ENCODE peak calls at places on chromosomes 1 and 21, in six cellular contexts. S is COR-L47; V is activated CD4-positive, alpha-beta T cell treated with anti-CD3 and anti-CD28 coated beads for 24 hours; G is tibial nerve; U is pancreas; N is NCI-H1092 treated with DMSO at 0.1 percent for 48 hours. D is an unnamed sample.

GRCh38 chr1:169091480-169091941 is 15.0 kb upstream of the ATP1B1 start:
- DNase-seq in U (no peak), S (no peak), G (no peak), N (no peak), V (no peak), D (no peak)

GRCh38 chr1:231177971-231178370 is 16.1 kb downstream of the TRIM67 start:
- DNase-seq in V (no peak), S (no peak), N (no peak), G (no peak), U (no peak), D (no peak)

GRCh38 chr1:19967808-19968207 is 11.6 kb downstream of the PLA2G2A start:
- DNase-seq in N (no peak), U (no peak), V (no peak), S (no peak), G (no peak), D (peak)

GRCh38 chr1:46363121-46363520 is 22.5 kb downstream of the NSUN4 start:
- DNase-seq in G (no peak), S (no peak), U (no peak), N (no peak), V (no peak), D (no peak)

GRCh38 chr1:39268906-39269305 is 64.4 kb downstream of the MACF1 start:
- DNase-seq in U (no peak), V (no peak), G (no peak), N (peak), S (peak), D (peak)

GRCh38 chr1:8006037-8006963 is 19.8 kb downstream of the ERRFI1 start:
- DNase-seq in G (no peak), V (no peak), N (peak), U (no peak), S (peak), D (peak)

GRCh38 chr1:94709891-94710581 is 110.1 kb upstream of the SLC44A3 start:
- DNase-seq in G (no peak), N (no peak), U (no peak), V (no peak), S (no peak), D (no peak)

GRCh38 chr1:181086926-181087325 is 1.6 kb upstream of the IER5 start:
- DNase-seq in N (no peak), G (no peak), V (no peak), U (no peak), S (no peak), D (no peak)

GRCh38 chr1:67748147-67748546 is 63.1 kb downstream of the GADD45A start:
- DNase-seq in U (no peak), N (no peak), S (no peak), G (no peak), V (no peak), D (no peak)

GRCh38 chr1:85365851-85366250 is 89.4 kb upstream of the BCL10 start:
- DNase-seq in V (no peak), S (no peak), N (no peak), U (no peak), G (no peak), D (no peak)

GRCh38 chr21:27425574-27425973 is 458.7 kb upstream of the ADAMTS5 start:
- DNase-seq in S (no peak), V (no peak), G (no peak), U (no peak), N (no peak), D (no peak)

GRCh38 chr1:152225678-152226077 is 1.7 kb upstream of the HRNR start:
- DNase-seq in S (no peak), N (no peak), U (no peak), G (no peak), V (no peak), D (peak)

GRCh38 chr1:218760601-218761570 is 412.8 kb upstream of the LYPLAL1 start:
- DNase-seq in G (no peak), V (no peak), U (no peak), N (no peak), S (no peak), D (no peak)

GRCh38 chr1:57102957-57103356 is 137.1 kb upstream of the C8B start:
- DNase-seq in U (no peak), N (no peak), V (no peak), G (no peak), S (no peak), D (no peak)

GRCh38 chr1:226646026-226646869 is 92.8 kb downstream of the ITPKB start:
- DNase-seq in V (no peak), G (no peak), U (peak), S (no peak), N (no peak), D (no peak)

GRCh38 chr1:97094257-97094972 is 372.8 kb downstream of the PTBP2 start:
- DNase-seq in G (no peak), N (no peak), V (no peak), S (no peak), U (no peak), D (no peak)

GRCh38 chr1:5936126-5936525 is 56.1 kb downstream of the NPHP4 start:
- DNase-seq in V (no peak), S (no peak), U (no peak), G (no peak), N (no peak), D (no peak)

GRCh38 chr1:153959454-153959853 is 1.0 kb upstream of the CRTC2 start:
- DNase-seq in V (no peak), N (no peak), S (no peak), U (no peak), G (no peak), D (no peak)

GRCh38 chr1:43711049-43711448 is 3.7 kb downstream of the ST3GAL3 start:
- DNase-seq in V (no peak), G (no peak), U (no peak), S (no peak), N (no peak), D (no peak)

GRCh38 chr1:157360021-157360390 is 192.3 kb downstream of the FCRL5 start:
- DNase-seq in N (peak), V (no peak), G (no peak), U (no peak), S (peak), D (no peak)

GRCh38 chr1:83033682-83034081 is 965.2 kb downstream of the TTLL7 start:
- DNase-seq in G (no peak), U (no peak), N (no peak), S (no peak), V (no peak), D (no peak)

GRCh38 chr1:1203561-1204424 is 2.6 kb downstream of the TNFRSF18 start:
- DNase-seq in N (no peak), V (no peak), S (no peak), G (no peak), U (peak), D (peak)

GRCh38 chr1:31198591-31198990 is 41.1 kb downstream of the NKAIN1 start:
- DNase-seq in G (no peak), N (no peak), V (no peak), U (no peak), S (no peak), D (no peak)

GRCh38 chr1:224223819-224224714 is 41.0 kb downstream of the DEGS1 start:
- DNase-seq in V (no peak), N (no peak), G (no peak), U (no peak), S (no peak), D (peak)

GRCh38 chr1:111378806-111379205 is 48.7 kb downstream of the OVGP1 start:
- DNase-seq in N (no peak), V (no peak), G (no peak), S (no peak), U (no peak), D (peak)

GRCh38 chr1:23904748-23905357 is 8.3 kb downstream of the CNR2 start:
- DNase-seq in G (no peak), S (no peak), N (no peak), U (no peak), V (no peak), D (no peak)

GRCh38 chr21:26826801-26827200 is 18.4 kb downstream of the ADAMTS1 start:
- DNase-seq in G (no peak), U (no peak), V (no peak), S (no peak), N (no peak), D (no peak)

GRCh38 chr1:53346814-53347176 is 18.9 kb upstream of the LRP8 start:
- DNase-seq in V (no peak), G (no peak), U (peak), N (no peak), S (no peak), D (no peak)